ENCODE peak calls at places on chromosomes 2 and 18, in ten cellular contexts. One of them, this sample, is unnamed.

GRCh38 chr2:28735511-28735910 is 16.1 kb upstream of the PPP1CB start:
- DNase-seq in adipocyte: no peak
- DNase-seq in M059J: no peak
- DNase-seq in activated CD8-positive, alpha-beta memory T cell treated with anti-CD3 and anti-CD28 coated beads for 24 hours: no peak
- DNase-seq in left colon: no peak
- DNase-seq in GM19239: no peak
- DNase-seq in ELF-1: no peak
- DNase-seq in COR-L47: no peak
- DNase-seq in stimulated activated CD4-positive, alpha-beta T cell treated with anti-CD3 and anti-CD28 coated beads, Interleukin-1b, Interleukin-23, amount 100 ng/mL, for 48 hours: no peak
- DNase-seq in central memory CD4-positive, alpha-beta T cell: no peak
- DNase-seq in this sample: no peak

GRCh38 chr18:79400091-79400590 is 4.4 kb downstream of the NFATC1 start:
- DNase-seq in adipocyte: peak; percentile 70
- DNase-seq in M059J: no peak
- DNase-seq in activated CD8-positive, alpha-beta memory T cell treated with anti-CD3 and anti-CD28 coated beads for 24 hours: peak; percentile 81
- DNase-seq in left colon: peak; percentile 58
- DNase-seq in GM19239: no peak
- DNase-seq in ELF-1: no peak
- DNase-seq in COR-L47: no peak
- DNase-seq in stimulated activated CD4-positive, alpha-beta T cell treated with anti-CD3 and anti-CD28 coated beads, Interleukin-1b, Interleukin-23, amount 100 ng/mL, for 48 hours: peak; percentile 66
- DNase-seq in central memory CD4-positive, alpha-beta T cell: peak; percentile 51
- DNase-seq in this sample: no peak

GRCh38 chr2:41966920-41967319 is 80.9 kb upstream of the PKDCC start:
- DNase-seq in adipocyte: no peak
- DNase-seq in M059J: peak; percentile 62
- DNase-seq in activated CD8-positive, alpha-beta memory T cell treated with anti-CD3 and anti-CD28 coated beads for 24 hours: no peak
- DNase-seq in left colon: peak; percentile 46
- DNase-seq in GM19239: no peak
- DNase-seq in ELF-1: no peak
- DNase-seq in COR-L47: no peak
- DNase-seq in stimulated activated CD4-positive, alpha-beta T cell treated with anti-CD3 and anti-CD28 coated beads, Interleukin-1b, Interleukin-23, amount 100 ng/mL, for 48 hours: no peak
- DNase-seq in central memory CD4-positive, alpha-beta T cell: no peak
- DNase-seq in this sample: no peak

GRCh38 chr2:28588231-28588725 is 92.4 kb downstream of the PLB1 start:
- DNase-seq in adipocyte: no peak
- DNase-seq in M059J: peak; percentile 54
- DNase-seq in activated CD8-positive, alpha-beta memory T cell treated with anti-CD3 and anti-CD28 coated beads for 24 hours: no peak
- DNase-seq in left colon: no peak
- DNase-seq in GM19239: no peak
- DNase-seq in ELF-1: no peak
- DNase-seq in COR-L47: no peak
- DNase-seq in stimulated activated CD4-positive, alpha-beta T cell treated with anti-CD3 and anti-CD28 coated beads, Interleukin-1b, Interleukin-23, amount 100 ng/mL, for 48 hours: no peak
- DNase-seq in central memory CD4-positive, alpha-beta T cell: no peak
- DNase-seq in this sample: no peak

GRCh38 chr2:59428940-59429339 is 1124.5 kb downstream of the BCL11A start:
- DNase-seq in adipocyte: no peak
- DNase-seq in M059J: no peak
- DNase-seq in activated CD8-positive, alpha-beta memory T cell treated with anti-CD3 and anti-CD28 coated beads for 24 hours: no peak
- DNase-seq in left colon: no peak
- DNase-seq in GM19239: no peak
- DNase-seq in ELF-1: no peak
- DNase-seq in COR-L47: no peak
- DNase-seq in stimulated activated CD4-positive, alpha-beta T cell treated with anti-CD3 and anti-CD28 coated beads, Interleukin-1b, Interleukin-23, amount 100 ng/mL, for 48 hours: no peak
- DNase-seq in central memory CD4-positive, alpha-beta T cell: no peak
- DNase-seq in this sample: no peak

GRCh38 chr2:217799553-217800432 is 203.0 kb downstream of the TNS1 start:
- DNase-seq in adipocyte: no peak
- DNase-seq in M059J: no peak
- DNase-seq in activated CD8-positive, alpha-beta memory T cell treated with anti-CD3 and anti-CD28 coated beads for 24 hours: peak; percentile 17
- DNase-seq in left colon: peak; percentile 19
- DNase-seq in GM19239: no peak
- DNase-seq in ELF-1: no peak
- DNase-seq in COR-L47: no peak
- DNase-seq in stimulated activated CD4-positive, alpha-beta T cell treated with anti-CD3 and anti-CD28 coated beads, Interleukin-1b, Interleukin-23, amount 100 ng/mL, for 48 hours: no peak
- DNase-seq in central memory CD4-positive, alpha-beta T cell: no peak
- DNase-seq in this sample: no peak

GRCh38 chr18:78069784-78070664 is 820.4 kb downstream of the GALR1 start:
- DNase-seq in adipocyte: no peak
- DNase-seq in M059J: peak; percentile 2
- DNase-seq in activated CD8-positive, alpha-beta memory T cell treated with anti-CD3 and anti-CD28 coated beads for 24 hours: no peak
- DNase-seq in left colon: peak; percentile 39
- DNase-seq in GM19239: no peak
- DNase-seq in ELF-1: no peak
- DNase-seq in COR-L47: peak; percentile 46
- DNase-seq in stimulated activated CD4-positive, alpha-beta T cell treated with anti-CD3 and anti-CD28 coated beads, Interleukin-1b, Interleukin-23, amount 100 ng/mL, for 48 hours: no peak
- DNase-seq in central memory CD4-positive, alpha-beta T cell: no peak
- DNase-seq in this sample: no peak

GRCh38 chr18:65091737-65092329 is 659.0 kb upstream of the CDH7 start:
- DNase-seq in adipocyte: peak; percentile 22
- DNase-seq in M059J: peak; percentile 2
- DNase-seq in activated CD8-positive, alpha-beta memory T cell treated with anti-CD3 and anti-CD28 coated beads for 24 hours: no peak
- DNase-seq in left colon: no peak
- DNase-seq in GM19239: no peak
- DNase-seq in ELF-1: peak; percentile 4
- DNase-seq in COR-L47: peak; percentile 52
- DNase-seq in stimulated activated CD4-positive, alpha-beta T cell treated with anti-CD3 and anti-CD28 coated beads, Interleukin-1b, Interleukin-23, amount 100 ng/mL, for 48 hours: no peak
- DNase-seq in central memory CD4-positive, alpha-beta T cell: no peak
- DNase-seq in this sample: no peak

GRCh38 chr2:191571163-191571769 is 106.7 kb upstream of the NABP1 start:
- DNase-seq in adipocyte: peak; percentile 79
- DNase-seq in M059J: peak; percentile 82
- DNase-seq in activated CD8-positive, alpha-beta memory T cell treated with anti-CD3 and anti-CD28 coated beads for 24 hours: no peak
- DNase-seq in left colon: no peak
- DNase-seq in GM19239: no peak
- DNase-seq in ELF-1: peak; percentile 17
- DNase-seq in COR-L47: no peak
- DNase-seq in stimulated activated CD4-positive, alpha-beta T cell treated with anti-CD3 and anti-CD28 coated beads, Interleukin-1b, Interleukin-23, amount 100 ng/mL, for 48 hours: no peak
- DNase-seq in central memory CD4-positive, alpha-beta T cell: peak; percentile 28
- DNase-seq in this sample: no peak

GRCh38 chr2:54386993-54387590 is 69.0 kb upstream of the SPTBN1 start:
- DNase-seq in adipocyte: peak; percentile 7
- DNase-seq in M059J: no peak
- DNase-seq in activated CD8-positive, alpha-beta memory T cell treated with anti-CD3 and anti-CD28 coated beads for 24 hours: no peak
- DNase-seq in left colon: no peak
- DNase-seq in GM19239: no peak
- DNase-seq in ELF-1: no peak
- DNase-seq in COR-L47: no peak
- DNase-seq in stimulated activated CD4-positive, alpha-beta T cell treated with anti-CD3 and anti-CD28 coated beads, Interleukin-1b, Interleukin-23, amount 100 ng/mL, for 48 hours: no peak
- DNase-seq in central memory CD4-positive, alpha-beta T cell: no peak
- DNase-seq in this sample: no peak

GRCh38 chr18:58394046-58394445 is 234.8 kb downstream of the ALPK2 start:
- DNase-seq in adipocyte: no peak
- DNase-seq in M059J: peak; percentile 50
- DNase-seq in activated CD8-positive, alpha-beta memory T cell treated with anti-CD3 and anti-CD28 coated beads for 24 hours: no peak
- DNase-seq in left colon: no peak
- DNase-seq in GM19239: no peak
- DNase-seq in ELF-1: no peak
- DNase-seq in COR-L47: no peak
- DNase-seq in stimulated activated CD4-positive, alpha-beta T cell treated with anti-CD3 and anti-CD28 coated beads, Interleukin-1b, Interleukin-23, amount 100 ng/mL, for 48 hours: no peak
- DNase-seq in central memory CD4-positive, alpha-beta T cell: no peak
- DNase-seq in this sample: no peak

GRCh38 chr2:233118601-233119000 is 58.5 kb downstream of the INPP5D start:
- DNase-seq in adipocyte: no peak
- DNase-seq in M059J: no peak
- DNase-seq in activated CD8-positive, alpha-beta memory T cell treated with anti-CD3 and anti-CD28 coated beads for 24 hours: no peak
- DNase-seq in left colon: no peak
- DNase-seq in GM19239: no peak
- DNase-seq in ELF-1: no peak
- DNase-seq in COR-L47: no peak
- DNase-seq in stimulated activated CD4-positive, alpha-beta T cell treated with anti-CD3 and anti-CD28 coated beads, Interleukin-1b, Interleukin-23, amount 100 ng/mL, for 48 hours: no peak
- DNase-seq in central memory CD4-positive, alpha-beta T cell: no peak
- DNase-seq in this sample: no peak

This sample was measured in NCI-H2081 treated with DMSO at 0.1 percent for 48 hours.